ENCODE peak calls at places on chromosomes 16 and 17, in seven cellular contexts. B is HL-60, M is GM12865, F is HFFc6, W is dorsolateral prefrontal cortex, T is ascending aorta, S is SK-N-SH. Q is an unnamed sample.

GRCh38 chr17:78940708-78941107 is 15.5 kb upstream of the TIMP2 start:
- DNase-seq in W (no peak), T (no peak), F (no peak), B (no peak), M (no peak), S (no peak), Q (no peak)

GRCh38 chr16:1330931-1331711 is 2.3 kb upstream of the BAIAP3 start:
- DNase-seq in T (no peak), S (no peak), B (no peak), M (no peak), F (no peak), W (no peak), Q (no peak)

GRCh38 chr17:49565948-49566491 is 9.7 kb upstream of the NXPH3 start:
- DNase-seq in B (no peak), S (no peak), M (no peak), T (peak; percentile 94), W (peak; percentile 71), F (no peak), Q (no peak)

GRCh38 chr16:88972349-88972748 is 4.7 kb downstream of the CBFA2T3 start:
- DNase-seq in M (no peak), B (no peak), S (peak; percentile 73), F (no peak), W (no peak), T (no peak), Q (no peak)

GRCh38 chr16:85389679-85390470 is 223.2 kb upstream of the GSE1 start:
- DNase-seq in B (no peak), M (no peak), F (no peak), T (peak; percentile 61), S (no peak), W (no peak), Q (no peak)

GRCh38 chr17:78840530-78840779 is 159 bp downstream of the USP36 start:
- DNase-seq in F (no peak), S (no peak), T (no peak), B (no peak), M (no peak), W (no peak), Q (no peak)

GRCh38 chr16:88390760-88391496 is 8.2 kb downstream of the ZNF469 start:
- DNase-seq in M (no peak), B (no peak), S (no peak), W (no peak), T (no peak), F (no peak), Q (no peak)

GRCh38 chr17:35051183-35051578 is 12.3 kb downstream of the RFFL start:
- DNase-seq in M (peak; percentile 90), W (no peak), F (no peak), B (peak; percentile 86), S (no peak), T (no peak), Q (peak; percentile 90)

DNA sequence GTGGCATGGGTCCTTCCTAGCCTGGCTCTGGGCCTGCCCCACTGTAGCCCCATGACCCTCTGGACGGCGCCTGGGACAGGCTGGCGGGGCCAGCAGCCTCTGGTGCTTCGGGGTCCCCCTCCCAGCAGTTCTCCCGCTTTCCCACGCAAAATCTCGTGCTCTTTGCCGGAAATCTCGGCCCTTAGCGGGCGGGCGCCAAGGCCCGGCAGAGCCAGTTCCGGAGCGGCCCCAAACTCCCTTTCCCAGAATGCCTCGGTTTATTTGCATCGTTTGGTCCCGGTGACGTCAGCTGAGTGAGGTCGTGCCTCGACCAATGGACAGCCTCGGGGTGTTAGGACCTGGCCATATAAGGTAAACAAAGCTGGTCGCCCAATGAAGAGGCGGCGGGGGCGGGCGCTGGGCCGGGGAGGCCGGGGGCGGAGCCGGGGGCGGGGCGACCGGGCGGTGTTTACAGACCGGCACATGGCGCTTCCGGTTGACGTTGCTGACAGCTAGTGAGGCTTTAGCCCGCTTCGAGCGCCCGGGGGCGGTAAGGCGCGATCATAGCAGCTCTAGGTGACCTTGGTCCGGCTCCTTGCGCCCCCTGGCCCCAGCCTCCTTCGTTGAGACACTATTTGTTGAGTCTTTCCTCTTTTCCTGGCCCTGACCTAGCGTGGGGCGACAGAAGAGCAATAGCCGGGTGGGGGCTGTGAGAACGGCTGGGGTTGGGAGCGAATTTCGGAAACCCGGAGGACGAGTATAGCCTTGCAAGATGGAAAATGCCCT is 1.5 kb upstream of the UBALD1 start:
- DNase-seq in W (peak; percentile 99), B (peak; percentile 100), F (peak; percentile 100), S (peak; percentile 96), M (peak; percentile 100), T (peak; percentile 100), Q (peak; percentile 99)
- TF ChIP-seq CTCF in W (peak; percentile 72), B (peak; percentile 26), F (peak; percentile 67), S (peak; percentile 53), M (peak; percentile 46), T (peak; percentile 41), Q (peak; percentile 53)

DNA sequence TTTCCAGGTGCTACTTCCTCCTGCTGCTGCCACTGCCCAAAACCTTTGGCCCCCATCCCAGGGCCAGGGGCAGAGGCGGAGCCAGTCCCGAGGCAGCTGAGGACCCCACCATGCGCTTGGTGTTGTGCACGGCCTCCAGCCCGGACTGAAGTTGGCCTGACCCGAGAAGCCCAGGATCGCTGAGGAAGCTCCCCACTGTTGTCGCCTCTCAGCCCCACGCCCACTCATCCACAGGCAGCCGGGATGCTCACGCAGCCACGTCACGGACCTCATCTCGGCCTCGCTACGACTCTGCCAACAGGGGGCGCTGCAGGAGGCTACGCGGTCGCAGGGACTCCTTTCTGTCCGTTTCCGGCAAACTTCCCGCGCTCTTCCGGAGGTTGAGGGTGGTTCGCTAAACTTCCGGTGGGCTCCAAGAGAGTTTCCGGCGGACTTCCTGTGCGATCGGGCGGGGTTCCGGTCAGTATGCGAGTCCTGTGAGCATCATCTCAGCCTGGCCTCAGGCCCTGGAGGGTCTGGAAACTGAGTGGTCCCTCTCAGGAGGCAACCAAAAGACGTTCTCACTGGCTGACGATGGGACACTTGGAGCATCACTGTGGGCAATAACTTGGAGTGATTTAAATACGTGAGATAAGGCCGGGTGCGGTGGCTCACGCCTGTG is 12.4 kb downstream of the ZG16B start:
- DNase-seq in S (peak; percentile 55), T (peak; percentile 68), F (no peak), B (peak; percentile 46), W (no peak), M (peak; percentile 86), Q (peak; percentile 34)
- TF ChIP-seq CTCF in S (peak; percentile 50), T (peak; percentile 20), F (peak; percentile 71), B (no peak), W (peak; percentile 51), M (peak; percentile 72), Q (peak; percentile 52)

GRCh38 chr17:42773290-42774035 is at the start of gene VPS25:
- DNase-seq in T (peak; percentile 87), F (peak; percentile 83), M (peak; percentile 90), W (peak; percentile 85), B (peak; percentile 85), S (peak; percentile 85), Q (peak; percentile 84)

GRCh38 chr17:42775534-42776098 is 2.4 kb downstream of the VPS25 start:
- DNase-seq in M (peak; percentile 44), T (no peak), W (no peak), F (peak; percentile 24), B (peak; percentile 73), S (no peak), Q (peak; percentile 75)

GRCh38 chr17:42772945-42773289 is 332 bp upstream of the VPS25 start:
- DNase-seq in T (no peak), S (no peak), F (no peak), M (no peak), B (no peak), W (no peak), Q (no peak)

GRCh38 chr17:42778570-42778969 is 1.8 kb upstream of the WNK4 start:
- DNase-seq in S (no peak), T (no peak), W (no peak), M (no peak), B (no peak), F (no peak), Q (no peak)

DNA sequence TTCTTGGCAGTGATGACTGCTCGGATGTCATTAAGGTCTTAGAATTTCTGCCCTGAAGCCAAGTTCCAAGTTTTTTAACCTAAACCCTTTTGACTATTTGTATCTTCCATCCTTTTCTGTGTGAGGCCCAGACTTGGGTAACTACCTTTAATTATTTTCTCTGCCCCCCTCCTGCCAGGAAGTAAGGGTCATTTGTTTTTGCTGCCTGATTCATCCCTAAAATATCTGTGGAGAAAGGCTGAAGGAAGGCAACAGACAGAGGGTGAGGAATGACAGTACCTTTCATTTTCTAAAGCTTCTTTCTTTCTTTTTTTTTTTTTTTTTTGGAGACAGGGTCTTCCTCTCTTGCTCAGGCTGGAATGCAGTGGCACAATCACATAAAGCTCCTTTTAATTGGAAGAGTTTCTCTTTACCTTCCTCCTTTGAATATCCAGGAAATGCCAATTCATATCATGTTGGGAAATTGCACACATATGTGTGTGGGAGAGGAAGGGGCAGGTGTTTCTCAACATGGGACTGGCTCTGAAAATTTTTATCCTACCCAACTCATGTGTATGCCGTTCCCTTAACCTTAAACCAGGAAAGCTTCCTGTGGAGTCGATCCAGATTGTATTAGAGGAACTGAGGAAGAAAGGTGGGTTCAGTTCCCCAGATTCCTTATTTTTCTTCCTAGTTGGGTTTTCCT is 959 bp downstream of the VPS25 start:
- DNase-seq in S (no peak), F (peak; percentile 50), M (no peak), B (no peak), W (no peak), T (no peak), Q (no peak)
- TF ChIP-seq CTCF in S (no peak), F (no peak), M (no peak), B (no peak), W (no peak), T (no peak), Q (no peak)

GRCh38 chr17:47820023-47820789 is 1.4 kb downstream of the OSBPL7 start:
- DNase-seq in B (no peak), T (no peak), M (no peak), F (no peak), S (no peak), W (no peak), Q (no peak)

GRCh38 chr17:47822785-47823184 is 1.2 kb upstream of the OSBPL7 start:
- DNase-seq in M (no peak), F (no peak), W (no peak), T (no peak), B (no peak), S (no peak), Q (no peak)

GRCh38 chr17:47821031-47821423 is 567 bp downstream of the OSBPL7 start:
- DNase-seq in F (no peak), B (no peak), M (no peak), W (no peak), S (no peak), T (no peak), Q (no peak)

GRCh38 chr17:47823519-47823918 is 1.9 kb upstream of the OSBPL7 start:
- DNase-seq in M (no peak), S (no peak), T (no peak), B (no peak), W (no peak), F (no peak), Q (no peak)

DNA sequence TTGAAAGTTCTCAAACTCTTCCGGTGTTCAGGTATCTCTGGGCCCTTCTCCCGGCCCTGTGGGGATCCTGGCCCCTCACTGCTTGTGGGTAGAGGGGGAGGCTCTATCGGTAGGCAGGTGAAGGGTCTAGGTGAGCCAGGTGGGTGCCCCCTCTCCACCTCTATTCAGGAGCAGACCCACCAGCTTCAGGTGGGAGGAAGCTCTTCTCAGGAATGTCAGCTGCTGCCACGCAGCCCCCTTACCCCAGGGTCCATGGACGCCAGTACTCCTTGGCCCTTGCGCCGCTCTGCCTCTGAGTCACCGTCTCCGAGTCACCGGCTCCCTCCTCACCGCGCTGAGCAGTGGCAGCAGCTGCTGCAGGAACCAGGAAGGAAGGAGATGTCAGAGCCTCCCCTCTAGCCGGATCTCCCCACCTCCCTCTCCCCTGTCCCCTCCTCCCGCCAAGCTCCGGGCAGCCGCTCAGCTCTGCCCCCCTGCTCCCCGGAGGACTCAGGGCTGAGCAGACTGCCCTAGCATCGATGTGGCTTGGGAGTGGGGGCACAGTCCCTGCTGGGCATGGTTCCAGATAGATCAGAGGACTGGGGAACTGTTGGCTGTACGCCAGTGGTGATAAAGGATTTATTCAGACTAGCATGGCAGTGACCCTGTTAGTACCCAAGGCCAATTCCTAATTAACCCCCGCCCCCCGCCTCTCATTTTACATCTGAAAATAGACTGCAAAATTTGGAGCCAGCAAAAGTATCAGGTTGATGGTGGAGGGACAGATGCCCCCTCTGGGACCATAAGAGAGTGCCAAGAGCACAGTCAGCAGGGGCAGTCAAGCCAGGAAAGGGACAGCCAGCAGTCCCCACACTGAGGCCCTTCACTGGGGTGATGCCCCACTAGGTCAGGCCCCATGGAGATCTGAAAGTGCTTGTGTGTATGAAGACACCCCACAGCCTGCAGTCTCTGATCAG is at the start of gene OSBPL7:
- DNase-seq in T (peak; percentile 86), B (peak; percentile 90), M (peak; percentile 85), W (peak; percentile 77), F (peak; percentile 81), S (peak; percentile 99), Q (peak; percentile 93)
- TF ChIP-seq CTCF in T (no peak), B (no peak), M (peak; percentile 22), W (peak; percentile 58), F (peak; percentile 13), S (peak; percentile 57), Q (peak; percentile 34)